ENCODE peak calls at places on chromosomes 2 and 18, in four cellular contexts. P is prostate gland, M is HCT116, I is uterus. R is an unnamed sample.

GRCh38 chr2:65786001-65786400 is 353.6 kb upstream of the SPRED2 start:
- DNase-seq in P (no peak), M (no peak), I (no peak), R (no peak)

GRCh38 chr2:212974692-212975091 is 176.7 kb downstream of the IKZF2 start:
- DNase-seq in P (no peak), M (no peak), I (no peak), R (no peak)

GRCh38 chr2:165455940-165456479 is 13.5 kb upstream of the CSRNP3 start:
- DNase-seq in P (no peak), M (no peak), I (no peak), R (no peak)

GRCh38 chr18:46623541-46623940 is 33.5 kb downstream of the LOXHD1 start:
- DNase-seq in P (no peak), M (no peak), I (no peak), R (no peak)

GRCh38 chr2:236352761-236353593 is 88.8 kb upstream of the ASB18 start:
- DNase-seq in P (no peak), M (peak), I (no peak), R (no peak)

GRCh38 chr2:29042581-29043075 is 31.7 kb downstream of the PCARE start:
- DNase-seq in P (no peak), M (no peak), I (peak), R (no peak)

GRCh38 chr2:226796840-226797288 is 2.8 kb downstream of the IRS1 start:
- DNase-seq in P (peak), M (no peak), I (peak), R (peak)

GRCh38 chr2:10446631-10447030 is 1.5 kb downstream of the ODC1 start:
- DNase-seq in P (no peak), M (no peak), I (no peak), R (no peak)

GRCh38 chr2:171308280-171309054 is 125.3 kb downstream of the METTL8 start:
- DNase-seq in P (no peak), M (no peak), I (no peak), R (no peak)

GRCh38 chr2:10658041-10658913 is 31.5 kb downstream of the NOL10 start:
- DNase-seq in P (no peak), M (peak), I (no peak), R (no peak)

GRCh38 chr18:57997820-57998219 is 46.2 kb upstream of the NEDD4L start:
- DNase-seq in P (no peak), M (no peak), I (no peak), R (no peak)

GRCh38 chr2:197852127-197852526 is 47.7 kb downstream of the PLCL1 start:
- DNase-seq in P (no peak), M (no peak), I (no peak), R (no peak)

GRCh38 chr2:96197541-96198255 is 10.9 kb downstream of the STARD7 start:
- DNase-seq in P (no peak), M (no peak), I (no peak), R (no peak)

GRCh38 chr2:222866358-222866960 is 5.6 kb downstream of the ACSL3 start:
- DNase-seq in P (no peak), M (no peak), I (no peak), R (no peak)

GRCh38 chr18:70553245-70553960 is 264.6 kb downstream of the SOCS6 start:
- DNase-seq in P (no peak), M (no peak), I (no peak), R (no peak)

GRCh38 chr2:15041429-15041837 is 408.9 kb downstream of the LRATD1 start:
- DNase-seq in P (no peak), M (no peak), I (no peak), R (no peak)

GRCh38 chr2:12965540-12966269 is 249.0 kb downstream of the TRIB2 start:
- DNase-seq in P (no peak), M (no peak), I (no peak), R (no peak)

GRCh38 chr2:70790079-70790963 is at the start of gene FIGLA:
- DNase-seq in P (no peak), M (no peak), I (no peak), R (no peak)

GRCh38 chr2:222000326-222000725 is 298.5 kb downstream of the PAX3 start:
- DNase-seq in P (no peak), M (peak), I (no peak), R (no peak)

GRCh38 chr2:152611458-152612231 is 105.6 kb downstream of the PRPF40A start:
- DNase-seq in P (no peak), M (no peak), I (peak), R (no peak)

GRCh38 chr2:69200107-69200520 is 186.9 kb downstream of the GFPT1 start:
- DNase-seq in P (no peak), M (no peak), I (peak), R (peak)

GRCh38 chr18:45688834-45689233 is 35.1 kb upstream of the SLC14A1 start:
- DNase-seq in P (no peak), M (no peak), I (no peak), R (no peak)

GRCh38 chr2:70645733-70646420 is 92.3 kb upstream of the TGFA start:
- DNase-seq in P (no peak), M (no peak), I (no peak), R (no peak)

GRCh38 chr2:207847807-207848544 is 78.3 kb upstream of the FZD5 start:
- DNase-seq in P (peak), M (no peak), I (no peak), R (no peak)

GRCh38 chr2:181658444-181658843 is 1.5 kb upstream of the CERKL start:
- DNase-seq in P (no peak), M (no peak), I (no peak), R (no peak)

GRCh38 chr2:3313845-3314375 is 63.7 kb downstream of the EIPR1 start:
- DNase-seq in P (no peak), M (no peak), I (no peak), R (no peak)

GRCh38 chr18:44715245-44715644 is 34.6 kb downstream of the SETBP1 start:
- DNase-seq in P (peak), M (no peak), I (peak), R (peak)

GRCh38 chr18:38047820-38048219 is 482.2 kb upstream of the CELF4 start:
- DNase-seq in P (no peak), M (no peak), I (no peak), R (no peak)

GRCh38 chr2:118903489-118904215 is 38.3 kb upstream of the MARCO start:
- DNase-seq in P (no peak), M (no peak), I (no peak), R (no peak)

GRCh38 chr2:99545622-99546021 is 55.8 kb upstream of the REV1 start:
- DNase-seq in P (no peak), M (no peak), I (no peak), R (no peak)

GRCh38 chr18:60838677-60839076 is 466.1 kb upstream of the MC4R start:
- DNase-seq in P (no peak), M (no peak), I (peak), R (no peak)

GRCh38 chr18:9987355-9987754 is 73.5 kb downstream of the VAPA start:
- DNase-seq in P (no peak), M (no peak), I (peak), R (no peak)

GRCh38 chr2:28387082-28387960 is 5.3 kb upstream of the FOSL2 start:
- DNase-seq in P (no peak), M (no peak), I (no peak), R (no peak)

GRCh38 chr2:144642892-144643291 is 123.0 kb upstream of the ZEB2 start:
- DNase-seq in P (no peak), M (no peak), I (no peak), R (no peak)

GRCh38 chr2:5791371-5791770 is 99.2 kb downstream of the SOX11 start:
- DNase-seq in P (no peak), M (no peak), I (no peak), R (no peak)

GRCh38 chr2:203341741-203342310 is 13.6 kb downstream of the ABI2 start:
- DNase-seq in P (no peak), M (no peak), I (no peak), R (no peak)

GRCh38 chr18:3995476-3996102 is 459.5 kb downstream of the DLGAP1 start:
- DNase-seq in P (peak), M (peak), I (peak), R (no peak)

DNA sequence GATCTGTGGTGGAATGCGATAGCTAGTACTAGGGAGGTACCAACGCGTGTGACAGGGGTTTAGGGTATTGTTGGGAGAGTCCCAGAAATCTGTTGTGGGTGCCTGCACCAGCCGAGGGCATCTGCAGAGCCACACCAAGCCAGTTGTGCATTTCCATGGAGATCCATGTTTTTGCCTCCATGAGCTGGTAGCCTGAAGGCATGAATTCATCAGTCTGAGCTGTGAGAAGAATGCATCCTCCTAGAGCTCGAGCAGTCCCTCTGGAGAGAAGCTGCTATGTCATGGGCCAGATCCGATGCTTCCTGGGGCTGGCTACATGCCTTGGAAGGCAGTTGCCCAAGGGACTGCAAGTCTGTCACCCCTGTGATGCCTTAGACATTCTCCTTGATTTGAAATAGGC is 57.9 kb downstream of the LIPG start:
- DNase-seq in P (no peak), M (no peak), I (no peak), R (no peak)
- TF ChIP-seq POLR2A in P (no peak), M (no peak), I (no peak), R (no peak)

DNA sequence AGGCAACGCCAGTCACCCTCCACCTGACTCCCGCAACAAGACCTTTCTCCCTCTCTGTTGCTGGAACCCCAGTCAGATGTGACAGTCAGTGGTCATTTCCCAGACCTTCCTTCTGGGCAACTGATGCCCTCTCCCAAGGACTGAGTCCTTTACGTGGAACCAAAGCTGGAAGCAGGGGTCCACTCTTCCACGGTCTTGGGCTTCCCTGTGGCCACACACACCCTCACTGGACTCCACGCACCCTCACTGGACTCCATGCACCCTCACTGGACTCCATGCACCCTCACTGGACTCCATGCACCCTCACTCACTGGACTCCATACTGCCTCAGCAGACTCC is 7.1 kb downstream of the PTMA start:
- DNase-seq in P (no peak), M (no peak), I (no peak), R (no peak)
- TF ChIP-seq POLR2A in P (no peak), M (no peak), I (no peak), R (no peak)

GRCh38 chr2:190501231-190501630 is 33.3 kb downstream of the NEMP2 start:
- DNase-seq in P (no peak), M (no peak), I (no peak), R (no peak)

GRCh38 chr2:190497428-190497827 is 37.1 kb downstream of the NEMP2 start:
- DNase-seq in P (no peak), M (no peak), I (no peak), R (no peak)

GRCh38 chr2:190501702-190502407 is 32.7 kb downstream of the NEMP2 start:
- DNase-seq in P (no peak), M (no peak), I (no peak), R (no peak)

GRCh38 chr2:190499976-190500588 is 34.4 kb downstream of the NEMP2 start:
- DNase-seq in P (no peak), M (no peak), I (no peak), R (no peak)

GRCh38 chr2:190499273-190499672 is 35.2 kb downstream of the NEMP2 start:
- DNase-seq in P (no peak), M (no peak), I (no peak), R (no peak)
- TF ChIP-seq POLR2A in P (no peak), M (no peak), I (no peak), R (no peak)

GRCh38 chr2:102509749-102510148 is 36.7 kb downstream of the SLC9A4 start:
- DNase-seq in P (no peak), M (no peak), I (no peak), R (no peak)
- TF ChIP-seq POLR2A in P (no peak), M (no peak), I (no peak), R (no peak)

DNA sequence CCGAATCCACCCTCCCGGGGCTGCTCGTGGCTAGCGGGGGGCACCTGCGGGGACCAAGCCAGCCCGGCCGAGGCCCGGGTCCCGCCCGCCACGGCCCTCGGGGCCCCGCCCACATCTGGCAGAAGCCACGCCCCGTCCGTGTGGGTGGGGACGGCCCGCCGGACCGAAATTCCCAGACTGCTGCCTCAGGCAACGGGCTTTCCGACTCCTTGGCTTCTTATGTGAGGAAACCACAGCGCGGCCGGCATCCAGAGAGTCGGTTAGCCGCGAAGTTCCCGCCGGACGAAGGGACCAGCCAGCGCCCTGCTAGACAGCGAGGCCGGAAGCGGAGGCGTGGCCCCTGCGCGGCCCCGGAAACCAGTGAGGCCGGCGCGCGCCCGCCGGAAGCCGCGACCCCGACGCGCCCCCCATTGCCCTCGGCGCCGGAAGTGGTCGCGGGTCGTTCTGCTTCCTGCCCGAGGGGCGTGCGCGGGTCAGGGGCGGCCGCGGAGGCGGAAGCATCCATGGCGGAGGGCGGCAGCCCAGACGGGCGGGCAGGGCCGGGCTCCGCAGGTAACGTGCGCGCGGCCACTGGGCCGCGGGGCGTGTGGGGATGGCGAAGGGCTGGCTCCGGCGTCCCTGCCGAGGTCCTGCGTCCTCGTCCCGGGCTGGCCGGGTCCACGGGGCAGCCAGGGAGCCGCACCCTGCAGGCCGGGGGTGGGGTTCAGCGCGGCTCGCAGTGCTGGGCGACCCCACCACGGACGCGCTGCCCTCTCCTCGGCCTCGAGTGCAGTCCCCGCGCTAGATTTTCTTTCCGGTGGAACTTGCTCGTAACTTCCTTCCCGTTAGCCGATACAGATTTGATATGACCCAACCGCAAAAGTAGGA is at the start of gene ASB1:
- DNase-seq in P (peak), M (peak), I (peak), R (peak)
- TF ChIP-seq POLR2A in P (no peak), M (peak), I (peak), R (no peak)

DNA sequence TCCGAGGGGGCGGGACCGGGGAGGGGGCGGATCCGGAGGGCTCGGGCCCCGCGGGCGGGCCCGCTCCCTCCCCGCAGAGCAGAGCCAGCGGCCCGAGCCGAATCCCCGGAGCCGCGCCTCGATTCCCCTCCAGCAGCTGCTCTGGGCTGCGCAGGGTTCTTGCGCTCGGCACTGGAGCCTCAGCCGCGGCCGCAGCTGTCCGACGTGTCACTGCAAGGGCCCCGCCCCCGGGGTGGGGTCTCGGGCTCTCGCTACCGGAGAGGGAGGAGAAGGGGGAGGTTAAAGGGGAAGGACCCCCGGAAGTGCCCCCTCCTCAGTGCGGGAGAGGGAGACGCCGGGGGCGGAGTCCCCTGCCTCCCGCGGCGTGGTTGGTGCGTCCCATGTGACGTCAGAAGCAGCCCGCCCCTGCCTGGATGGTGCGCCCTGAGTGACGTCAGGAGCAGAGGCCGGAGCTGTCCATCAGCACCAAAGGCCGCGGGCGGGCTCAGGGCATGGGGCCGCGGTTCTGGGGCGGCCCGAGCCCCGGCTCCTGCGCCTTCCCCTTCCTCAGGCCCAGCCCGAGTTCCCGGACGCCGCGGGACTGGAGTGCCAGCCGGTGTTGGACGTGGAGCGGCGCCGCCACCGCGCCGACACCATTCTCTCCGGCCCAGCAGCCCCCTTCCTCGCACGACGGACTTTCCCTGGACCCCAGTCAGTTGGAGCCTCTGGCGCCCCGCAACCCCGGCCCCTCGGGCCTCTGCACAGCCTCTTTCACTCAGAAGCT is at the start of the genes CHPF and TMEM198:
- DNase-seq in P (peak), M (peak), I (peak), R (peak)
- TF ChIP-seq POLR2A in P (peak), M (peak), I (peak), R (no peak)

GRCh38 chr2:237590272-237591020 is at the start of gene RAB17:
- DNase-seq in P (peak), M (peak), I (no peak), R (peak)
- TF ChIP-seq POLR2A in P (no peak), M (no peak), I (no peak), R (no peak)

DNA sequence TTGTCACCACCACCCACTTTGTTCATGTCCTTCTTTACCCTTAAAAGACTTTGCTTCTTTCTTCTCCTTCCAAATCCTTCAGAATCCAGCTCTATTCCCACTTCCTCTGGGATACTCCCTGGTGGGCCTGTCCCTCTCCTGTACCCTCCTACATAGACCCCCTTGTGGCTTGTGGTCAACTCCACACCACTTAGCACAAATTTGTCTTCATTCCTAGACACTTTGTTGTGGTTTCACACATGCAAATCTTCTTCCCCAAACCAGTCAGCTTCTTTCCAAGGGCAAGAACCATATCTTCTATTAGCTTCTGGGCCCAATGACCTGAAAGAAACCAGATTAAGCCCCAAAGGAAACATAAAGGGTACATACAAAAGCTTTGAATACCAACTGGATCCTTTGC is 342.4 kb downstream of the TNS1 start:
- DNase-seq in P (no peak), M (no peak), I (no peak), R (no peak)
- TF ChIP-seq POLR2A in P (no peak), M (no peak), I (no peak), R (no peak)

GRCh38 chr18:24987271-24987932 is 364.6 kb downstream of the ZNF521 start:
- DNase-seq in P (peak), M (no peak), I (peak), R (no peak)
- TF ChIP-seq POLR2A in P (no peak), M (no peak), I (no peak), R (no peak)

DNA sequence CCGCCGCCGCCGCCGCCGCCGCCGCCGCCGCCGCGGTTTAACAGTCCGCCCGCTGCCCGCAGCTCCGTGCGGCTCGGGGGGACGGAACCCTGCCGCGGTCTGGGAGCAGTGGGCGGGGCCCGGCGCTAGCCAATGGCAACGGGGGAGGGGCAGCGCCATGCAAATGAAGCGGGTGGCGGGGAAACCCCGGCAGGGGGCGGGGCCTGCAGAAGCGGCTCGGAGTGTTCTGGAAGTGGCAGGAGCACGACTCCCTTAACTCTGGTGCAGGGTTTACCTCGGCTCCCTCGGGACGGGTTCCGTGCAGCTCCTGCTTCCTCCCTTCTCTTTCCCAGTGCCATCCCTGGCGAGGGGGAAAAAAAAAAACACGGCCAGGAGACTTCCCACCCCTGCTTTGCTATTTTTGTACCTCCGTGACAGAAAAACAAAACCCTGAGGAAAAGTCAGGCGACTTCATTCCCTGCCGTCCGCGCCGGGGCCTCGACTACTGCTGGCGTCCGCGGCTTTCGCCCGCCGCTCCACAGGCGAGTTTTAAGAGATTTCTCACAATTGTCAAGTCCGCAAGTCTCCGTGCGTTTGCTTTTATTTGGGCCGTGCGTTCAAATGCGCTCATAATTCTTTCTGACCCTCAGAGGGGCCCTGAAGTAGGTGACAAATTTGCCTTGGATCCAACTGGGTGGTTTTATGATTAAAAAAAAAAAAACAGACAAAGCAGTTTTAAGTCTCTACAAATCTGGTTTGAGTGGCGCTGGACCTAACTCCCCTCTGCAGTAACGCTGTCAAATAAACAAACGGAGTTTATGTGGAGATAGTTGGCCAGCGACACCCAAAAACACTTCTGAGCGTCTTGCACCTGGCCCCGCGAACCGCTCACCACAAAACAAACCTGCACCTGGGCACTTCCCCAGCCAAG is at the start of gene KANSL1L:
- DNase-seq in P (peak), M (peak), I (peak), R (peak)
- TF ChIP-seq POLR2A in P (peak), M (no peak), I (peak), R (no peak)

R was measured in suprapubic skin.